ENCODE peak calls at places on chromosomes 12 and 14, in seven cellular contexts. X is WTC11, Z is T-helper 2 cell, P is EL, V is KBM-7, Y is endothelial cell, N is HT1080. K is an unnamed sample.

GRCh38 chr12:64876388-64877071 is 52.1 kb downstream of the TBC1D30 start:
- DNase-seq in N (no peak), X (no peak), Z (no peak), Y (no peak), P (no peak), V (no peak), K (no peak)

GRCh38 chr12:51127050-51127729 is 43.8 kb upstream of the CSRNP2 start:
- DNase-seq in Z (no peak), X (no peak), P (peak; percentile 4), Y (no peak), V (no peak), N (no peak), K (no peak)

GRCh38 chr14:103846569-103847438 is 571 bp downstream of the PPP1R13B start:
- DNase-seq in X (peak; percentile 36), Z (peak; percentile 41), Y (peak; percentile 33), N (no peak), P (peak; percentile 40), V (peak; percentile 17), K (peak; percentile 61)

GRCh38 chr14:38158468-38158867 is 49.2 kb upstream of the SSTR1 start:
- DNase-seq in V (no peak), Y (no peak), X (no peak), Z (no peak), N (peak; percentile 41), P (peak; percentile 15), K (no peak)

GRCh38 chr14:60655898-60656754 is 6.8 kb upstream of the SIX1 start:
- DNase-seq in P (no peak), Y (peak; percentile 18), Z (peak; percentile 35), N (no peak), V (no peak), X (peak; percentile 51), K (peak; percentile 43)

GRCh38 chr12:111124183-111124582 is 203.8 kb upstream of the MYL2 start:
- DNase-seq in Y (no peak), Z (no peak), P (no peak), V (no peak), X (no peak), N (no peak), K (no peak)

GRCh38 chr12:49357099-49357678 is 10.1 kb upstream of the SPATS2 start:
- DNase-seq in N (no peak), X (no peak), Z (no peak), V (peak; percentile 62), P (peak; percentile 72), Y (no peak), K (no peak)

GRCh38 chr14:32372154-32372553 is 43.1 kb downstream of the AKAP6 start:
- DNase-seq in V (no peak), N (peak; percentile 82), Y (no peak), Z (no peak), P (peak; percentile 90), X (no peak), K (no peak)

GRCh38 chr14:105060751-105061427 is 4.3 kb downstream of the GPR132 start:
- DNase-seq in V (peak; percentile 72), N (no peak), Y (no peak), P (no peak), X (no peak), Z (peak; percentile 78), K (no peak)

GRCh38 chr12:40248585-40249297 is 23.9 kb downstream of the LRRK2 start:
- DNase-seq in X (no peak), N (peak; percentile 65), Y (no peak), P (no peak), Z (no peak), V (no peak), K (no peak)

GRCh38 chr12:116737774-116738657 is at the start of the genes RNFT2 and SPRING1:
- DNase-seq in P (peak; percentile 99), Y (peak; percentile 98), Z (peak; percentile 100), N (peak; percentile 99), V (peak; percentile 99), X (peak; percentile 99), K (peak; percentile 99)

GRCh38 chr12:104691661-104692334 is 235.1 kb downstream of the CHST11 start:
- DNase-seq in Z (peak; percentile 23), Y (no peak), P (no peak), V (no peak), N (no peak), X (no peak), K (no peak)

GRCh38 chr12:3563966-3564365 is 73.0 kb downstream of the PRMT8 start:
- DNase-seq in V (no peak), X (no peak), Z (no peak), N (no peak), P (no peak), Y (no peak), K (no peak)

GRCh38 chr14:29222671-29223268 is 456.2 kb downstream of the FOXG1 start:
- DNase-seq in Y (peak; percentile 18), Z (no peak), V (peak; percentile 8), P (peak; percentile 64), X (peak; percentile 10), N (peak; percentile 48), K (peak; percentile 89)

GRCh38 chr12:114935658-114936057 is 251.7 kb upstream of the TBX3 start:
- DNase-seq in X (no peak), V (no peak), P (no peak), N (peak; percentile 31), Z (no peak), Y (no peak), K (no peak)

GRCh38 chr12:64229240-64229639 is 7.1 kb upstream of the KICS2 start:
- DNase-seq in V (no peak), Z (no peak), X (peak; percentile 21), Y (no peak), P (no peak), N (no peak), K (no peak)

GRCh38 chr14:30191639-30192279 is 264.1 kb upstream of the PRKD1 start:
- DNase-seq in X (no peak), N (no peak), V (no peak), Z (no peak), P (peak; percentile 19), Y (no peak), K (no peak)

GRCh38 chr12:64404470-64405446 is 566 bp downstream of the XPOT start:
- DNase-seq in P (peak; percentile 89), Z (peak; percentile 67), Y (peak; percentile 52), V (peak; percentile 85), N (peak; percentile 71), X (peak; percentile 62), K (peak; percentile 46)

K was measured in NCI-H2171 treated with DMSO at 0.1 percent for 48 hours.